ENCODE peak calls at places on chromosomes 11 and 22, in four cellular contexts. G is SW480; J is T-cell; D is effector CD4-positive, alpha-beta T cell. Q is an unnamed sample.

GRCh38 chr22:33487041-33487716 is 429.0 kb upstream of the SYN3 start:
- DNase-seq in G (no peak), J (no peak), D (no peak), Q (no peak)

GRCh38 chr22:38034278-38034882 is 22.8 kb upstream of the PICK1 start:
- DNase-seq in G (peak; percentile 21), J (no peak), D (no peak), Q (no peak)

GRCh38 chr11:69170704-69171103 is 15.0 kb downstream of the SMIM38 start:
- DNase-seq in G (peak; percentile 54), J (no peak), D (no peak), Q (no peak)

GRCh38 chr11:17735823-17736772 is 1.5 kb downstream of the KCNC1 start:
- DNase-seq in G (no peak), J (no peak), D (no peak), Q (no peak)

GRCh38 chr11:128694618-128695481 is 978 bp downstream of the FLI1 start:
- DNase-seq in G (no peak), J (no peak), D (no peak), Q (no peak)

GRCh38 chr22:47107431-47107830 is 345.0 kb downstream of the TBC1D22A start:
- DNase-seq in G (no peak), J (no peak), D (no peak), Q (no peak)

GRCh38 chr22:50698546-50698945 is 25.9 kb downstream of the SHANK3 start:
- DNase-seq in G (no peak), J (no peak), D (no peak), Q (no peak)

GRCh38 chr22:46657996-46658947 is 38.1 kb downstream of the GRAMD4 start:
- DNase-seq in G (no peak), J (no peak), D (no peak), Q (no peak)

GRCh38 chr11:12089473-12089872 is 20.9 kb upstream of the MICAL2 start:
- DNase-seq in G (no peak), J (no peak), D (no peak), Q (no peak)

GRCh38 chr11:75328426-75329277 is 22.8 kb downstream of the ARRB1 start:
- DNase-seq in G (peak; percentile 62), J (peak; percentile 53), D (peak; percentile 31), Q (no peak)

GRCh38 chr11:19595840-19596751 is 116.5 kb upstream of the NAV2 start:
- DNase-seq in G (no peak), J (no peak), D (no peak), Q (no peak)

GRCh38 chr22:21020802-21021429 is 6.0 kb downstream of the P2RX6 start:
- DNase-seq in G (no peak), J (no peak), D (no peak), Q (no peak)

GRCh38 chr11:67322049-67322448 is 18.7 kb downstream of the SSH3 start:
- DNase-seq in G (no peak), J (no peak), D (no peak), Q (no peak)

GRCh38 chr11:46315033-46315738 is 32.1 kb upstream of the DGKZ start:
- DNase-seq in G (peak; percentile 83), J (peak; percentile 38), D (peak; percentile 64), Q (peak; percentile 34)

GRCh38 chr11:78253797-78254196 is 65.1 kb downstream of the USP35 start:
- DNase-seq in G (no peak), J (no peak), D (no peak), Q (no peak)

GRCh38 chr11:119742263-119742861 is 13.4 kb upstream of the NECTIN1 start:
- DNase-seq in G (no peak), J (no peak), D (no peak), Q (no peak)

GRCh38 chr11:80837051-80837450 is 1396.2 kb upstream of the TENM4 start:
- DNase-seq in G (no peak), J (no peak), D (no peak), Q (no peak)

GRCh38 chr11:87359401-87359800 is 321.7 kb downstream of the TMEM135 start:
- DNase-seq in G (no peak), J (no peak), D (no peak), Q (no peak)

GRCh38 chr11:46642627-46643335 is 25.4 kb downstream of the ATG13 start:
- DNase-seq in G (no peak), J (no peak), D (no peak), Q (no peak)

GRCh38 chr11:45876401-45876800 is 9.1 kb upstream of the MAPK8IP1 start:
- DNase-seq in G (no peak), J (no peak), D (no peak), Q (no peak)

GRCh38 chr11:2768471-2769408 is 68.9 kb upstream of the KCNQ1OT1 start:
- DNase-seq in G (peak; percentile 66), J (no peak), D (no peak), Q (no peak)

GRCh38 chr11:64482588-64482987 is 108.4 kb upstream of the SLC22A12 start:
- DNase-seq in G (no peak), J (no peak), D (no peak), Q (no peak)

GRCh38 chr22:24310969-24311368 is 40.3 kb downstream of the SPECC1L start:
- DNase-seq in G (no peak), J (no peak), D (no peak), Q (no peak)

GRCh38 chr22:35484651-35485372 is 55.8 kb upstream of the RASD2 start:
- DNase-seq in G (no peak), J (no peak), D (no peak), Q (no peak)

GRCh38 chr11:2698386-2699184 is 1.2 kb downstream of the KCNQ1OT1 start:
- DNase-seq in G (peak; percentile 22), J (no peak), D (no peak), Q (no peak)

GRCh38 chr11:132114185-132114584 is 743.8 kb downstream of the NTM start:
- DNase-seq in G (peak; percentile 37), J (no peak), D (no peak), Q (no peak)

GRCh38 chr22:20414450-20414849 is 20.5 kb downstream of the ZNF74 start:
- DNase-seq in G (no peak), J (no peak), D (no peak), Q (no peak)

GRCh38 chr11:46106530-46107407 is 14.5 kb downstream of the PHF21A start:
- DNase-seq in G (no peak), J (no peak), D (no peak), Q (no peak)

GRCh38 chr22:47204002-47204979 is 441.8 kb downstream of the TBC1D22A start:
- DNase-seq in G (no peak), J (no peak), D (no peak), Q (no peak)

GRCh38 chr22:31036671-31037550 is 44.2 kb upstream of the SMTN start:
- DNase-seq in G (no peak), J (no peak), D (no peak), Q (no peak)

GRCh38 chr11:60950933-60951610 is 904 bp downstream of the SLC15A3 start:
- DNase-seq in G (no peak), J (no peak), D (no peak), Q (no peak)

GRCh38 chr22:49884075-49884474 is 30.4 kb downstream of the ZBED4 start:
- DNase-seq in G (no peak), J (no peak), D (no peak), Q (no peak)

GRCh38 chr11:32487270-32487669 is 51.9 kb upstream of the WT1 start:
- DNase-seq in G (no peak), J (no peak), D (no peak), Q (no peak)

Q was measured in T-helper 22 cell.